ENCODE peak calls at places on chromosome 9, in eight cellular contexts. I is nephron progenitor cell, E is sigmoid colon, O is MM.1S, Y is upper lobe of right lung, B is esophagus squamous epithelium, D is AG04449, R is progenitor cell of endocrine pancreas. P is an unnamed sample.

GRCh38 chr9:28853487-28853886 is 1280.2 kb upstream of the C9orf72 start:
- DNase-seq in I (no peak), E (no peak), O (no peak), Y (no peak), B (no peak), D (no peak), R (no peak), P (no peak)

GRCh38 chr9:90044710-90045151 is 439.9 kb downstream of the GADD45G start:
- DNase-seq in I (no peak), E (no peak), O (no peak), Y (no peak), B (no peak), D (no peak), R (no peak), P (no peak)

GRCh38 chr9:32376295-32376694 is 8.1 kb upstream of the ACO1 start:
- DNase-seq in I (no peak), E (no peak), O (peak; percentile 12), Y (no peak), B (no peak), D (no peak), R (no peak), P (no peak)

GRCh38 chr9:96150324-96151023 is 151.5 kb downstream of the HSD17B3 start:
- DNase-seq in I (no peak), E (peak; percentile 32), O (peak; percentile 93), Y (no peak), B (no peak), D (no peak), R (no peak), P (peak; percentile 43)

GRCh38 chr9:130680836-130681768 is 12.5 kb upstream of the EXOSC2 start:
- DNase-seq in I (peak; percentile 81), E (peak; percentile 90), O (peak; percentile 84), Y (peak; percentile 92), B (no peak), D (no peak), R (peak; percentile 69), P (peak; percentile 75)

GRCh38 chr9:111482656-111483418 is 1.3 kb downstream of the ECPAS start:
- DNase-seq in I (peak; percentile 78), E (peak; percentile 88), O (peak; percentile 82), Y (peak; percentile 91), B (peak; percentile 31), D (no peak), R (peak; percentile 49), P (peak; percentile 85)

GRCh38 chr9:69667306-69667705 is 4.9 kb downstream of the APBA1 start:
- DNase-seq in I (no peak), E (no peak), O (no peak), Y (no peak), B (no peak), D (no peak), R (no peak), P (no peak)

GRCh38 chr9:37466037-37466709 is 923 bp upstream of the ZBTB5 start:
- DNase-seq in I (peak; percentile 78), E (peak; percentile 94), O (peak; percentile 16), Y (peak; percentile 82), B (peak; percentile 14), D (no peak), R (peak; percentile 56), P (peak; percentile 36)

GRCh38 chr9:124222918-124223720 is 34.6 kb upstream of the NEK6 start:
- DNase-seq in I (no peak), E (peak; percentile 88), O (no peak), Y (peak; percentile 89), B (no peak), D (no peak), R (no peak), P (no peak)

GRCh38 chr9:75903785-75904360 is 13.4 kb downstream of the PCSK5 start:
- DNase-seq in I (no peak), E (peak; percentile 71), O (no peak), Y (no peak), B (no peak), D (no peak), R (no peak), P (no peak)

GRCh38 chr9:126799051-126799450 is 5.8 kb upstream of the ZBTB43 start:
- DNase-seq in I (no peak), E (peak; percentile 26), O (no peak), Y (peak; percentile 8), B (no peak), D (no peak), R (no peak), P (no peak)

GRCh38 chr9:138071731-138072130 is 194.1 kb downstream of the CACNA1B start:
- DNase-seq in I (no peak), E (no peak), O (no peak), Y (no peak), B (no peak), D (no peak), R (no peak), P (no peak)

GRCh38 chr9:75653335-75653734 is 237.1 kb upstream of the PCSK5 start:
- DNase-seq in I (no peak), E (no peak), O (no peak), Y (no peak), B (no peak), D (no peak), R (no peak), P (no peak)

GRCh38 chr9:27467486-27467885 is 56.6 kb upstream of the IFNK start:
- DNase-seq in I (no peak), E (no peak), O (no peak), Y (no peak), B (no peak), D (no peak), R (no peak), P (no peak)

GRCh38 chr9:129305246-129305645 is 127.2 kb upstream of the IER5L start:
- DNase-seq in I (no peak), E (peak; percentile 4), O (no peak), Y (peak; percentile 28), B (no peak), D (no peak), R (no peak), P (no peak)

GRCh38 chr9:130872912-130873503 is 23.6 kb downstream of the QRFP start:
- DNase-seq in I (no peak), E (peak; percentile 85), O (no peak), Y (peak; percentile 59), B (no peak), D (no peak), R (no peak), P (no peak)

GRCh38 chr9:104227108-104227507 is 133.0 kb downstream of the SMC2 start:
- DNase-seq in I (no peak), E (no peak), O (no peak), Y (no peak), B (no peak), D (no peak), R (no peak), P (no peak)

GRCh38 chr9:111691686-111692329 is 30.4 kb downstream of the GNG10 start:
- DNase-seq in I (no peak), E (no peak), O (peak; percentile 46), Y (no peak), B (no peak), D (no peak), R (no peak), P (no peak)

DNA sequence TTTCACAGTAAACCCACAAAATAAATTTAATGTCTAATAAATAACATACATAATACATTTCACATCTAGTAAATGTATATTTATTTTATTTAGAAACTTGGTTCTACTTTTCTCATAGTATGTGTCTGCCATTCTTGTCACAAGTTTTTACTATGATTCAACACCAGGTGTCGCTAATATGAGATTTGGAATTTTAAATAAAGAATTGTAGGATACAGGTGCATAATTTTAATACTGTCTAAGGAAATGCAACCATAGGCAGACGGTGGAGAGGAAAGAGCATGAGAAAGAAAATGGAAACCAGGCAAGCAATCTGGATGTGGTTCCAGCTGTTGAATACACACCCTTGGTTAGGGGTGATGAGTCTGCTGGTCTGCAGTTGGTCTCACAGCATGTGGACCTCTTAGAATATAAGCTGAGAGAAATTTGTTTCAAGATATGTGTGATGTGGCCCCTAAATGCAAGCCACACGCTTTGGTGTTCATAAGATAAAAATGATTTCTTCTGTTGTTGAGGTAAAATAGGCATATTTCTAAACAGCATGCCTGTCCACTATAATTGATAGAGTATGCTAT is 114.7 kb upstream of the TXNDC8 start:
- DNase-seq in I (no peak), E (no peak), O (peak; percentile 19), Y (no peak), B (no peak), D (no peak), R (no peak), P (no peak)
- TF ChIP-seq CTCF in I (peak; percentile 44), E (peak; percentile 13), O (peak; percentile 51), Y (peak; percentile 52), B (peak; percentile 25), D (no peak), R (peak; percentile 63), P (peak; percentile 12)

DNA sequence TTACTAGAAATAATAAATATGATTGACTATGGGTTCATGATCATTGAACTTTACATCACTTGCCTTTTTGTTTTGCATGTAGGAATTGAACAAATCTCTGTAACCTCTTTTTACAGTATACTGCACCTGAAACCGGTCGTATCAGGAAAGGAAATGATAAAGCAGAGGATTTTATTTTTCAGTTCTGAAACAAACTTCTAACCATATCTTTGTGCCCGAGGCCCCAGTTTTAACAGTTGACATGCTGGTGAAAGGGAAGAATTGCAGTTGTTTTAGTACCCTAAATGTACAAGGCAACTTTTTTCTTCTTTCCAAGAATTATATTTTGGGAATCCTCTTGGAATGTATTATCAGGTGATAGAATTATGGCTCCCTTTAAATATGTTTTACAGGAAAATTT is 27.8 kb downstream of the TMEM38B start:
- DNase-seq in I (no peak), E (no peak), O (peak; percentile 55), Y (no peak), B (no peak), D (no peak), R (no peak), P (no peak)
- TF ChIP-seq CTCF in I (no peak), E (no peak), O (peak; percentile 23), Y (no peak), B (no peak), D (no peak), R (no peak), P (no peak)

DNA sequence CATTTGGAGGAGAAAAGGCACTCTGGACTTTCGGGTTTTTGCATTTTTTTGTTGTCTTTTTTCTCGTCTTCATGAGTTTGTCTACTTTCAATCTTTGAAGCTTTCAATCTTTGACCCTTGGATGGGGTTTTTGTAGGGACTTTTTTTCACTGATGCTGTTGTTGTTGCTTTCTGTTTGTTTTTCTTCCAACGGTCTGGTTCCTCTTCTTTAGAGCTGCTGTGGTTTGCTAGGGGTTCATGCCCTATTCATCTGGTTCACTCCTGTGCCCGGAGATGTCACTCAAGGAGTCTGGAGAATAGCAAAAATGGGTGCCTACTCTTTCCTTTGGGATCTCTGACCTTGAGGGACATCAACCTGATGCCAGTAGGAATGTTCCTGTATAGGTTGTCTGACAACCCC is 378.6 kb upstream of the TYRP1 start:
- DNase-seq in I (no peak), E (no peak), O (no peak), Y (no peak), B (no peak), D (no peak), R (no peak), P (no peak)
- TF ChIP-seq CTCF in I (no peak), E (no peak), O (no peak), Y (no peak), B (no peak), D (no peak), R (no peak), P (no peak)

GRCh38 chr9:97502984-97503861 is 1.8 kb downstream of the TMOD1 start:
- DNase-seq in I (no peak), E (no peak), O (no peak), Y (no peak), B (no peak), D (no peak), R (no peak), P (no peak)
- TF ChIP-seq CTCF in I (no peak), E (no peak), O (no peak), Y (no peak), B (no peak), D (no peak), R (no peak), P (peak; percentile 25)

GRCh38 chr9:136769710-136770191 is 5.4 kb upstream of the LCN15 start:
- DNase-seq in I (peak; percentile 79), E (peak; percentile 58), O (peak; percentile 28), Y (peak; percentile 73), B (no peak), D (no peak), R (no peak), P (peak; percentile 76)
- TF ChIP-seq CTCF in I (peak; percentile 37), E (no peak), O (peak; percentile 43), Y (peak; percentile 46), B (peak; percentile 34), D (peak; percentile 63), R (peak; percentile 49), P (peak; percentile 74)